ENCODE peak calls at places on chromosome 7, in five cellular contexts. L is heart left ventricle, T is cardiac muscle cell, I is PC-3, V is BJ. F is an unnamed sample.

GRCh38 chr7:132740176-132740575 is 163.9 kb upstream of the PLXNA4 start:
- DNase-seq in L (no peak), T (no peak), I (no peak), V (no peak), F (no peak)

GRCh38 chr7:1231214-1232102 is 1.2 kb upstream of the UNCX start:
- DNase-seq in L (no peak), T (peak; percentile 18), I (no peak), V (no peak), F (no peak)

GRCh38 chr7:51847461-51848134 is 531.0 kb upstream of the COBL start:
- DNase-seq in L (no peak), T (peak; percentile 51), I (no peak), V (no peak), F (no peak)

GRCh38 chr7:110522061-110522750 is 568.7 kb upstream of the LRRN3 start:
- DNase-seq in L (no peak), T (no peak), I (no peak), V (no peak), F (no peak)

GRCh38 chr7:8442814-8443304 is 9.4 kb downstream of the NXPH1 start:
- DNase-seq in L (peak; percentile 67), T (peak; percentile 95), I (no peak), V (no peak), F (no peak)

GRCh38 chr7:30093351-30094019 is 41.3 kb upstream of the MTURN start:
- DNase-seq in L (peak; percentile 50), T (no peak), I (no peak), V (no peak), F (no peak)

GRCh38 chr7:93016085-93016471 is 101.7 kb downstream of the SAMD9 start:
- DNase-seq in L (no peak), T (no peak), I (no peak), V (no peak), F (no peak)

GRCh38 chr7:19674266-19674960 is 34.4 kb downstream of the POLR1F start:
- DNase-seq in L (no peak), T (no peak), I (no peak), V (no peak), F (no peak)

GRCh38 chr7:123557016-123557630 is 495 bp downstream of the NDUFA5 start:
- DNase-seq in L (no peak), T (peak; percentile 32), I (peak; percentile 10), V (no peak), F (no peak)

GRCh38 chr7:98469088-98469487 is 68.2 kb upstream of the BAIAP2L1 start:
- DNase-seq in L (no peak), T (no peak), I (peak; percentile 15), V (no peak), F (no peak)

GRCh38 chr7:98470131-98470985 is 69.5 kb upstream of the BAIAP2L1 start:
- DNase-seq in L (no peak), T (peak; percentile 80), I (peak; percentile 26), V (no peak), F (no peak)

GRCh38 chr7:98464558-98464940 is 63.7 kb upstream of the BAIAP2L1 start:
- DNase-seq in L (no peak), T (no peak), I (no peak), V (no peak), F (no peak)

GRCh38 chr7:98465022-98465421 is 64.1 kb upstream of the BAIAP2L1 start:
- DNase-seq in L (no peak), T (no peak), I (no peak), V (no peak), F (no peak)

DNA sequence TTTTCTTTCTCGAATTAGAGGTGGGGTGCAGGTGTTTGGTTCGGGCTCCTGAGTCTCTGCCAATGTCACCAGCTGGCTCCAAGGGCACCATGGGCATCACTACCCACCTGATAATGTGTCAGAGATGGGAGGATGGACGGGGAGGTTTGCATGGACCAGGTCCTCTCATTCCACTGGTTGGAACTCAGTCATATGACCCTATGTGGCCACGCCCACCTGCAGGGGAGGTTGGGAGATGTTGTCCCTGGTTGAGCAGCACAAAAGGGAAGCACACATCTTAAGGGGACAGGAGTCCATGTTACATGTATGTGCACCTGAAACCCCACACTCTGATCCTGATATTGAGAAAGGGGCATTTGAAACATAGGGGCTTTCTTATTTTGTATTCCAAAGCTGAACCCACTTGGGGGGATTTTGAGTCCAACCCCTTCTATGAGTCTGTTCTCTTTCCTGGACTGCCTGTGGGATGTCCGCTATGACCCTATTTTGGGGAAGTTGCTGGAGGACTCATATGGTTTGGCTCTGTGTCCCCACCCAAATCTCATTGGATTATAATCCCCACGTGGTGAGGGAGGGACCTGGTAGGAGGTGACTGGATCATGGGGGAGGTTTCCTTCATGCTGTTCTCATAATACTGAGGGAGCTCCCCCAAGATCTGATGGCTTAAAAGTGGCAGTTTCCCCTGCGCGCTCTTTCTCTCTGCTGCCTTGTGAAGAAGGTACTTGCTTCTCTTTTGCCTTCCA is 66.9 kb upstream of the BAIAP2L1 start:
- DNase-seq in L (no peak), T (no peak), I (no peak), V (no peak), F (no peak)
- H3K27me3 ChIP-seq in L (peaks cover 9% of the 10 kb centered on the region), T (peaks cover 6% of the 10 kb centered on the region), I (peaks cover 26% of the 10 kb centered on the region), V (peaks cover 2% of the 10 kb centered on the region), F (peaks cover 2% of the 10 kb centered on the region)

GRCh38 chr7:73541722-73542121 is 15.8 kb downstream of the BCL7B start:
- DNase-seq in L (no peak), T (no peak), I (no peak), V (no peak), F (no peak)
- H3K36me3 ChIP-seq in L (peaks cover 81% of the 10 kb centered on the region), T (peaks cover 46% of the 10 kb centered on the region), I (peaks cover 27% of the 10 kb centered on the region), V (peaks cover 25% of the 10 kb centered on the region), F (peaks cover 12% of the 10 kb centered on the region)

GRCh38 chr7:40483630-40484029 is 348.8 kb downstream of the SUGCT start:
- DNase-seq in L (no peak), T (no peak), I (peak; percentile 36), V (no peak), F (no peak)
- TF ChIP-seq CTCF in L (no peak), T (peak; percentile 31), I (peak; percentile 60), V (peak; percentile 28), F (peak; percentile 29)

GRCh38 chr7:157886261-157886660 is 549.5 kb downstream of the DNAJB6 start:
- DNase-seq in L (no peak), T (no peak), I (no peak), V (no peak), F (no peak)
- H3K27me3 ChIP-seq in L (no peaks in the 10 kb centered on the region), T (no peaks in the 10 kb centered on the region), I (peaks cover 5% of the 10 kb centered on the region), V (no peaks in the 10 kb centered on the region), F (no peaks in the 10 kb centered on the region)

GRCh38 chr7:82675396-82675795 is 231.8 kb upstream of the CACNA2D1 start:
- DNase-seq in L (no peak), T (no peak), I (peak; percentile 65), V (no peak), F (no peak)

GRCh38 chr7:82677493-82677892 is 233.9 kb upstream of the CACNA2D1 start:
- DNase-seq in L (no peak), T (peak; percentile 3), I (no peak), V (no peak), F (no peak)

GRCh38 chr7:82678716-82679115 is 235.1 kb upstream of the CACNA2D1 start:
- DNase-seq in L (no peak), T (no peak), I (no peak), V (no peak), F (no peak)

GRCh38 chr7:82678259-82678658 is 234.7 kb upstream of the CACNA2D1 start:
- DNase-seq in L (no peak), T (no peak), I (no peak), V (no peak), F (no peak)

GRCh38 chr7:82677064-82677463 is 233.5 kb upstream of the CACNA2D1 start:
- DNase-seq in L (no peak), T (no peak), I (no peak), V (no peak), F (no peak)
- H3K36me3 ChIP-seq in L (no peaks in the 10 kb centered on the region), T (no peaks in the 10 kb centered on the region), I (no peaks in the 10 kb centered on the region), V (no peaks in the 10 kb centered on the region), F (no peaks in the 10 kb centered on the region)

GRCh38 chr7:3673524-3673923 is 372.5 kb downstream of the SDK1 start:
- DNase-seq in L (no peak), T (peak; percentile 69), I (peak; percentile 42), V (no peak), F (no peak)
- TF ChIP-seq CTCF in L (no peak), T (peak; percentile 24), I (peak; percentile 68), V (no peak), F (peak; percentile 78)

DNA sequence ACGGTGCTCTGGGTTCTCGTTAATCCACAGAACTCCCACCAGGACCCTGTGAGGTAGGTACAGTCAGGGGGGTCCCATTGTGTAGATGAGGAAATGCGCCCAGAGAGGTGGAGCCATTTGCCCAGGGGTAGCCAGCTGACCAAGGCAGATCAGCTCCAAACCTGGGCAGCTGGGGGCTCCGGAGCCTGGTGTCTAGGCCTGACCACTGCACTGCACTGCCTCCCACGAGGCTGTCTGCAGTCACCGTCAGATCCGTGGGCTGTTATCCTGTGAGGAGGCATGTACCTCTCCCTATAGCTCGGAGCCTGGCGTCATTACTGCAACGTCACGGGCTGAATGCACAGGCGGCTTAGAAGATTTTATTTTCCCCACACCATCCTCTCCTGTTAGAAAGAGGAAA is 411.8 kb upstream of the FOXK1 start:
- DNase-seq in L (no peak), T (no peak), I (no peak), V (no peak), F (no peak)
- H3K27me3 ChIP-seq in L (no peaks in the 10 kb centered on the region), T (no peaks in the 10 kb centered on the region), I (no peaks in the 10 kb centered on the region), V (no peaks in the 10 kb centered on the region), F (no peaks in the 10 kb centered on the region)